ENCODE peak calls at places on chromosomes 12 and 14, in seven cellular contexts. H, T, Q, E, U, W and Y are unnamed samples.

GRCh38 chr12:98646165-98646764 is 1.2 kb downstream of the APAF1 start:
- DNase-seq in H (no peak), T (no peak), Q (no peak), E (no peak), U (no peak), W (no peak), Y (no peak)

GRCh38 chr12:22018860-22019259 is 27.2 kb upstream of the CMAS start:
- DNase-seq in H (no peak), T (no peak), Q (no peak), E (no peak), U (no peak), W (no peak), Y (no peak)

GRCh38 chr14:53295985-53296582 is 143.0 kb upstream of the DDHD1 start:
- DNase-seq in H (no peak), T (no peak), Q (peak), E (no peak), U (no peak), W (no peak), Y (no peak)

GRCh38 chr14:89851031-89851430 is 103.5 kb downstream of the EFCAB11 start:
- DNase-seq in H (no peak), T (no peak), Q (no peak), E (no peak), U (no peak), W (no peak), Y (no peak)

GRCh38 chr14:67477926-67478915 is 10.3 kb downstream of the TMEM229B start:
- DNase-seq in H (no peak), T (no peak), Q (no peak), E (no peak), U (no peak), W (no peak), Y (no peak)

GRCh38 chr14:97219356-97220017 is 422.3 kb downstream of the VRK1 start:
- DNase-seq in H (no peak), T (no peak), Q (no peak), E (no peak), U (no peak), W (no peak), Y (no peak)

GRCh38 chr14:61638595-61639391 is 56.5 kb upstream of the HIF1A start:
- DNase-seq in H (no peak), T (no peak), Q (no peak), E (no peak), U (no peak), W (no peak), Y (no peak)

GRCh38 chr12:82708507-82708906 is 21.8 kb downstream of the TMTC2 start:
- DNase-seq in H (no peak), T (no peak), Q (no peak), E (no peak), U (no peak), W (peak), Y (no peak)

GRCh38 chr12:131755305-131756113 is 44.6 kb downstream of the SFSWAP start:
- DNase-seq in H (no peak), T (no peak), Q (peak), E (no peak), U (no peak), W (no peak), Y (no peak)

GRCh38 chr12:6224550-6224949 is 24.4 kb downstream of the CD9 start:
- DNase-seq in H (peak), T (no peak), Q (no peak), E (no peak), U (peak), W (peak), Y (no peak)

GRCh38 chr14:86858591-86858990 is 1134.4 kb downstream of the GALC start:
- DNase-seq in H (no peak), T (no peak), Q (no peak), E (no peak), U (no peak), W (no peak), Y (no peak)

GRCh38 chr12:68264864-68265256 is 11.5 kb upstream of the IL22 start:
- DNase-seq in H (no peak), T (no peak), Q (no peak), E (no peak), U (no peak), W (no peak), Y (no peak)

DNA sequence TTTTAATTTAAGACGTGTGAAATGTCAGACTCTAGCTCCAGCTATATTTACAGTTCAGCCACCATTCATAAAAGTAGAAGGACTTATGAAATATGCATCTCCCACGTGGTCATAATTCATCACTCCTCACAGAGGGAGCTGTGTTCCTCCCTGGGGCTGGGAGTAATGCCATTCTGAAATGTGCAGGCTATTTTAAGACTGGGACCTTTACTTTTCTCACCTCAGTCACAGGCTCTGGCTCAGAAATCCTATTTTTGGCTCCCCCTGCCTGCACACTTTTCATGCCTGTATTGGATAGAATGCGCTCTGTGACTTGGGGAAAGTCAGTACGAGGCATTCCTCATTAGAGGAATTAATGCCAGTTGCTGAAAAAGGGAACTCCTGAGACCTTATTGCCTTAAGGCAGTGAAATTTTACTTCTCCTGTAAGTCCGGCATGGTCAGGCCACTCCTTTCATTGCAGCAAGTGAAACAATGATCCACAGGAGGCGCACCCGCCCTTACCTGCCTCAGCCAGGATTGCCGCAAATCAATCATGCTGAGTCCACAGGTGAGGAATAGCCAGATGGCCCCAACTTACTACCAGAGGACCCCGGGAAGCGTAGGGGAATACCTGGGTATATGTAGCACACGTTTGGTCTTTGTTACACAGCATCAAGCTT is 1133.2 kb upstream of the TMEM132C start:
- DNase-seq in H (no peak), T (no peak), Q (no peak), E (no peak), U (no peak), W (no peak), Y (no peak)
- TF ChIP-seq CTCF in H (no peak), T (peak), Q (no peak), E (no peak), U (no peak), W (no peak), Y (no peak)

GRCh38 chr12:117590999-117591398 is 229.6 kb upstream of the NOS1 start:
- DNase-seq in H (no peak), T (no peak), Q (no peak), E (no peak), U (no peak), W (no peak), Y (no peak)
- TF ChIP-seq CTCF in H (no peak), T (no peak), Q (no peak), E (no peak), U (no peak), W (no peak), Y (no peak)

GRCh38 chr12:51242150-51242549 is 3.5 kb downstream of the DAZAP2 start:
- DNase-seq in H (no peak), T (no peak), Q (no peak), E (no peak), U (no peak), W (no peak), Y (no peak)

GRCh38 chr12:51240971-51241370 is 2.3 kb downstream of the DAZAP2 start:
- DNase-seq in H (no peak), T (no peak), Q (no peak), E (no peak), U (no peak), W (no peak), Y (no peak)

GRCh38 chr12:51238037-51238509 is 553 bp upstream of the DAZAP2 start:
- DNase-seq in H (no peak), T (no peak), Q (no peak), E (no peak), U (no peak), W (no peak), Y (no peak)

GRCh38 chr12:51242896-51243295 is 4.3 kb downstream of the DAZAP2 start:
- DNase-seq in H (no peak), T (no peak), Q (no peak), E (no peak), U (no peak), W (no peak), Y (no peak)

GRCh38 chr12:51238510-51239334 is at the start of gene DAZAP2:
- DNase-seq in H (peak), T (peak), Q (peak), E (peak), U (peak), W (peak), Y (peak)
- TF ChIP-seq CTCF in H (peak), T (peak), Q (no peak), E (no peak), U (no peak), W (peak), Y (peak)

DNA sequence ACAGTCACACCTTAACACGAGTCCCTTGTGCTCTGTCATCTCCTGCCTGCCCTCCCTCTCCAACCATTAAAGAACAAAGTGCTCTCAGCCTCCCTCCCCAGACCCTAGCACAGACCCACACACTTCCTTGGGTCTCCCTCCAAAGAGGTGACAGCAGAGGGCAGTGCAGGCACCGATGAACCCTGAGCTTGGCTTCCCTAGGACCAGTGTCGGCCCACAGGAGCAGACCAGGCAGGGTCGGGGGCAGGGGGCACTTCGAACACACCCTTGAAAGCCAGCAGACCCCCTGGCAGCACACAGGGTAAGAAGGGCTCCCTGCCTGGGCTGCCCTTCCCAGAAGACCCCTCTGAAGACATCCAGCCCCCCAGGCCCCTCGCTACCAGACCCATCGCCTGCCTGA is 7.0 kb downstream of the CDK2AP1 start:
- DNase-seq in H (no peak), T (no peak), Q (peak), E (no peak), U (no peak), W (no peak), Y (no peak)
- TF ChIP-seq CTCF in H (peak), T (no peak), Q (no peak), E (no peak), U (no peak), W (no peak), Y (peak)

DNA sequence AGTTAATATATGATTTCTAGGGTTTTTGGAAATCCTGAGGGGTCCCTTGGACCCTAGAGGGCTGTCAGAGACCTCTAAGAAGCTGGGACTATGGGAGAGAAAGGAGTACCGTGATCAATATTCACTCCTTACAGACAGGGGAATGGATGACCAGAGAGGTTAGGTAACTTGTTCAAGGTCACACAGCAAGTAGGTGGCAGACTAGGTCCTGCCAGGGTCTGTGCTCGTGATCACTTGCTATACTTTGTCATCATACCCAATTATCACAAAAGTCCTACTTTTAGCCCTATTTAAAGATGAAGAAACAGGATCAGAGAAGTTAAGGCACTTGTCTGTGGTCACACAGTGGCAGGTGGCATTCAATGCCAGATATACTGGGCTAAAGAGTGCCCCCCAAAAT is 42.9 kb downstream of the WSCD2 start:
- DNase-seq in H (no peak), T (no peak), Q (no peak), E (no peak), U (no peak), W (no peak), Y (no peak)
- TF ChIP-seq CTCF in H (no peak), T (no peak), Q (no peak), E (no peak), U (no peak), W (no peak), Y (no peak)

DNA sequence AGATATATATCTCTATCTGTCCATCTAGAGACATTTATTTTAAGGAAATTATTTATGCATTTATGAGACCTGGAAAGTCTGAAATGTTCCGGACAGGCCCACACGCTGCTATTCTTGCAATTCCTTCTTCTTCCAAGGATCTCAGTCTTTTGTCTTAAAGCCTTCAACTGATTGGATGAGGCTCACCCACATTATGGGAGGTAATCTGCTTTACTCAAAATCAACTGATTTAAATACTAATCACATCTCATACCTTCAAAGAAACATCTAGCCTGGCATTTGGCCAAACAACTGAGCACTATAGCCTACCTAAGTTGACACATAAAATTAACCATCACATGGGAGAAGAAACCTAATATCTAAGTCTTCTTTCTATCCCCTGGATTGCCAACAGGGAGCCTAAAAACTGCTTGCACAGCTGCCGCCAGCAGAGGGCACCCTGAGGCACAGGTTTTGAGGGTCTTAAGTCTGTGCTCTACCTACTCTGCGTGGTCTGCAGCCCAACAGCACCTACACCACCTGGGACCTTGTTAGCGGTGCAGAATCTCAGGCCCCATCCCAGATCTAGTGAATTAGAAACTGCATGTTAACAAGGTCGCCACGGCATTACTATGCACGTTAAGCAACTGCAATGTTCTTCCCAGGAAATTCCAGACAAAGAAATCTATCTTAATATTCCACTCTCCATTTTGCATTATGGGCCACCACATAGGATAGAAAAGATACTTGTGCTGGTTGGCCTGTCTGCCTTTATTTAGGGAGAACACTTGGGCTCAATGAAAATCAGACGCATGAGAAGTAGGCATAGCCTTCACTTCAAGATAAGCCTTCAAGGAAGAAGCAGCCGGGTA is 249.7 kb downstream of the FOXG1 start:
- DNase-seq in H (peak), T (peak), Q (no peak), E (peak), U (no peak), W (peak), Y (no peak)
- TF ChIP-seq CTCF in H (peak), T (peak), Q (peak), E (peak), U (no peak), W (no peak), Y (peak)

DNA sequence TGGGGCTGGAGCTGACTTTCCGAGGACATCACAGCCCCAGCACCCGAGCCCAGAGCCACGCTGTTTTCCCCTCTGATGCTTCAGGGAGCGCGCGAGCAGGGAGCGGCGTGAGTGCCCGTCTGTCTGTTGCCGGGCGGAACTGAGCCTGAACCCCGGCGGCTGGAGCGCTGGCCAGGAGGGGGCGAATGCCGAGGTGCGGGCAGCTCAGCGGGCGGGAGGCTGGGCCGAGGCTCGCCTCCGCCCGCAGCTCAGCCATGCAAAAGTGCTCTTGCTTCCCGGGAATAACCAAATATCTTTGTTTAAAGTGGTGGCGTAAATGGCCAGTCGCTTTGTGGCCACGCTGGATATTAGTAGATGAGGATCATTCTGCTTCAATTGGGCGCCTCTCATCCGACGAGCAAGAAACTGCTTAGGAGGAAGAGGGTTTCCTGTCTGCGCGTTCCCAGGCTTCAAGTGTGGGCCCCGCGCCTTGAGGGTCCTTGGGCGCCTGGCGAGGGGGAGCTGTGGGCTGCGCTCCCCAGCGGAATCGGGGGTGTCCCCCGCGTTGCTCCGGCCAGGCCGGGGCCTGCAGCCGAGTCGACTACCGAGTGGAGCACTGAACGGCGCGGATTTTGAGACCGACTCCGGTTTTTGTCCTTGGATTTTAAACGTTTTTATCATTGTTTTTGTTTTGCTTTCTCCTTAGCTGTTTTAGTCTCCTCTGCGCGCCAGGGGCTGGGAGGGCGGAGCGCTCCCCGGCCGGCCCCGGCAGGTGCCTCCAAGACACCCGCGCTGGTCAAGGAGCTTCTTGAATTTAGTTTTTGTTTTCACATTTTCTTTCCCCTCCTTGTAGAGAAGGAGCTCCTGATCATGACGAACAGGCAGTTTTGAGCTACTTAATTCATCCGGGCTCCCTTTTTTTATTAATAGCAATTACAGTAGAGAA is 831 bp upstream of the NKX2-1 start:
- DNase-seq in H (peak), T (peak), Q (peak), E (no peak), U (no peak), W (no peak), Y (no peak)
- TF ChIP-seq CTCF in H (peak), T (peak), Q (no peak), E (no peak), U (no peak), W (no peak), Y (peak)

DNA sequence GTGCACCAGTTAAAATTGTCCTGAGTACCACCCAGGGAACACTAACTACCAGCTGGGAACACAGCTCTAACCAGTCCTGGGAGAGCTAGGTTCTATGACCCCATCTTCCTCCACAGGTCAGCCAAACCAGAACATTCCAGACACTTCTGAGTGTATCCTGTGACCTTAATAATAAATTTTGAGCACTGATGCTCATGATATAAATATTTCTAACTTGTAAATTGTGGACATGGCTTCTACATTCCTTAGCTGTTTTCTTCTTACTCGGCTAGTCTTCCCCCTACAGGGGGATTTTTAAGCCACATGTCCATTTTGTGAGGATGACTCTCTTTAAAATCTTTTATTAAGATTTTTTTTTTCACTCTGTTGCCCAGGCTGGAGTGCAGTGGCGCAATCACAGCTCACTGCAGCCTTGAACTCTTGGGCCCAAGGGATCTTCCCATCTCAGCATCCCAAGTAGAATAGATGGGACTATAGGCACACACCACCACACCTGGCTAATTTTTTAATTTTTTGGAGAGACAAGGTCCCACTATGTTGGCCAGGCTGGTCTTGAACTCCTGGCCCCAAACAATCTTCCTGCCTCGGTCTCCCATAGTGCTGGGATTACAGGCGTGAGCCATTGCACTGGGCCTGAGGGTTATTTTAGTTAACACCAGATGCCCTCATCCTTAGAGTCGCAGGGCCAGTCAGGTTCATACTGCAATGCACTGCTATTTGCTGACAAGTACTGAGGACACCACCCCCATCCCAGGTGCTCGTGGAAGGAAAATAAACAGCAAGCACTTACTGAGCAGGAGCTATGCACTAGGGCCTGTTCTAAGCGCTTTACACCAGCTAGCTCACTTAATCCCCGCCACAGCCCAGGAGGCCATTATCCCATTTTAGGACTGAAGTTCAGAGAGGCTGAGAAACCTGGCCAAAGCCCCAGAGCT is 142.6 kb upstream of the NCOR2 start:
- DNase-seq in H (no peak), T (no peak), Q (no peak), E (no peak), U (no peak), W (no peak), Y (no peak)
- TF ChIP-seq CTCF in H (peak), T (no peak), Q (no peak), E (no peak), U (no peak), W (no peak), Y (peak)